ENCODE peak calls at places on chromosomes 5 and 9, in seven cellular contexts. One of them, this sample, is unnamed.

GRCh38 chr5:9927521-9927997 is 297.4 kb upstream of the TAS2R1 start:
- DNase-seq in fibroblast of pulmonary artery: peak
- DNase-seq in mammary epithelial cell: peak
- DNase-seq in brain microvascular endothelial cell: no peak
- DNase-seq in right lobe of liver: no peak
- DNase-seq in fibroblast of lung: peak
- DNase-seq in heart left ventricle: no peak
- DNase-seq in this sample: peak

GRCh38 chr5:134103998-134104612 is 10.4 kb upstream of the TCF7 start:
- DNase-seq in right lobe of liver: no peak
- DNase-seq in fibroblast of pulmonary artery: no peak
- DNase-seq in mammary epithelial cell: no peak
- DNase-seq in brain microvascular endothelial cell: no peak
- DNase-seq in fibroblast of lung: no peak
- DNase-seq in heart left ventricle: no peak
- DNase-seq in this sample: no peak

GRCh38 chr5:151471276-151471675 is 23.9 kb downstream of the SLC36A1 start:
- DNase-seq in right lobe of liver: no peak
- DNase-seq in brain microvascular endothelial cell: no peak
- DNase-seq in heart left ventricle: no peak
- DNase-seq in fibroblast of lung: no peak
- DNase-seq in fibroblast of pulmonary artery: no peak
- DNase-seq in mammary epithelial cell: no peak
- DNase-seq in this sample: no peak

GRCh38 chr9:127384901-127385300 is 12.1 kb upstream of the SLC2A8 start:
- DNase-seq in fibroblast of pulmonary artery: no peak
- DNase-seq in mammary epithelial cell: no peak
- DNase-seq in right lobe of liver: no peak
- DNase-seq in brain microvascular endothelial cell: no peak
- DNase-seq in fibroblast of lung: no peak
- DNase-seq in heart left ventricle: peak
- DNase-seq in this sample: no peak

GRCh38 chr9:125966959-125967711 is 220.0 kb downstream of the PBX3 start:
- DNase-seq in heart left ventricle: no peak
- DNase-seq in fibroblast of lung: peak
- DNase-seq in mammary epithelial cell: no peak
- DNase-seq in right lobe of liver: no peak
- DNase-seq in brain microvascular endothelial cell: no peak
- DNase-seq in fibroblast of pulmonary artery: no peak
- DNase-seq in this sample: no peak

GRCh38 chr9:109117856-109118801 is 1.6 kb downstream of the TMEM245 start:
- DNase-seq in mammary epithelial cell: peak
- DNase-seq in fibroblast of pulmonary artery: peak
- DNase-seq in brain microvascular endothelial cell: peak
- DNase-seq in heart left ventricle: no peak
- DNase-seq in fibroblast of lung: peak
- DNase-seq in right lobe of liver: peak
- DNase-seq in this sample: peak

GRCh38 chr5:31361234-31361633 is 167.7 kb downstream of the CDH6 start:
- DNase-seq in heart left ventricle: no peak
- DNase-seq in right lobe of liver: no peak
- DNase-seq in fibroblast of lung: peak
- DNase-seq in brain microvascular endothelial cell: peak
- DNase-seq in fibroblast of pulmonary artery: peak
- DNase-seq in mammary epithelial cell: peak
- DNase-seq in this sample: peak

GRCh38 chr5:125870271-125870670 is 552.9 kb upstream of the GRAMD2B start:
- DNase-seq in mammary epithelial cell: no peak
- DNase-seq in fibroblast of pulmonary artery: no peak
- DNase-seq in right lobe of liver: no peak
- DNase-seq in brain microvascular endothelial cell: no peak
- DNase-seq in heart left ventricle: no peak
- DNase-seq in fibroblast of lung: peak
- DNase-seq in this sample: no peak

GRCh38 chr5:149745-150450 is 41.4 kb upstream of the LRRC14B start:
- DNase-seq in right lobe of liver: no peak
- DNase-seq in fibroblast of pulmonary artery: peak
- DNase-seq in heart left ventricle: no peak
- DNase-seq in mammary epithelial cell: no peak
- DNase-seq in fibroblast of lung: peak
- DNase-seq in brain microvascular endothelial cell: no peak
- DNase-seq in this sample: peak

GRCh38 chr5:176630681-176631222 is 277 bp downstream of the EIF4E1B start:
- DNase-seq in heart left ventricle: no peak
- DNase-seq in brain microvascular endothelial cell: no peak
- DNase-seq in mammary epithelial cell: no peak
- DNase-seq in fibroblast of lung: no peak
- DNase-seq in fibroblast of pulmonary artery: no peak
- DNase-seq in right lobe of liver: no peak
- DNase-seq in this sample: no peak

GRCh38 chr9:35193762-35194161 is 32.0 kb downstream of the UNC13B start:
- DNase-seq in right lobe of liver: no peak
- DNase-seq in fibroblast of lung: peak
- DNase-seq in heart left ventricle: no peak
- DNase-seq in fibroblast of pulmonary artery: peak
- DNase-seq in mammary epithelial cell: no peak
- DNase-seq in brain microvascular endothelial cell: no peak
- DNase-seq in this sample: no peak

GRCh38 chr5:97281257-97281656 is 98.2 kb upstream of the RIOK2 start:
- DNase-seq in right lobe of liver: no peak
- DNase-seq in mammary epithelial cell: no peak
- DNase-seq in heart left ventricle: no peak
- DNase-seq in fibroblast of pulmonary artery: no peak
- DNase-seq in fibroblast of lung: no peak
- DNase-seq in brain microvascular endothelial cell: no peak
- DNase-seq in this sample: no peak

GRCh38 chr5:145531038-145531734 is 304.0 kb downstream of the PRELID2 start:
- DNase-seq in fibroblast of lung: peak
- DNase-seq in fibroblast of pulmonary artery: peak
- DNase-seq in heart left ventricle: no peak
- DNase-seq in right lobe of liver: no peak
- DNase-seq in mammary epithelial cell: peak
- DNase-seq in brain microvascular endothelial cell: peak
- DNase-seq in this sample: peak

GRCh38 chr5:79202076-79202475 is 33.9 kb upstream of the JMY start:
- DNase-seq in right lobe of liver: no peak
- DNase-seq in brain microvascular endothelial cell: peak
- DNase-seq in mammary epithelial cell: peak
- DNase-seq in heart left ventricle: no peak
- DNase-seq in fibroblast of pulmonary artery: peak
- DNase-seq in fibroblast of lung: no peak
- DNase-seq in this sample: peak

GRCh38 chr5:72465601-72466563 is 41.3 kb downstream of the ZNF366 start:
- DNase-seq in fibroblast of lung: peak
- DNase-seq in brain microvascular endothelial cell: peak
- DNase-seq in fibroblast of pulmonary artery: no peak
- DNase-seq in right lobe of liver: no peak
- DNase-seq in heart left ventricle: no peak
- DNase-seq in mammary epithelial cell: peak
- DNase-seq in this sample: peak

GRCh38 chr9:91302831-91303230 is 58.9 kb downstream of the AUH start:
- DNase-seq in brain microvascular endothelial cell: peak
- DNase-seq in heart left ventricle: no peak
- DNase-seq in right lobe of liver: no peak
- DNase-seq in fibroblast of pulmonary artery: peak
- DNase-seq in mammary epithelial cell: peak
- DNase-seq in fibroblast of lung: peak
- DNase-seq in this sample: peak

GRCh38 chr9:81183763-81184162 is 505.6 kb downstream of the TLE1 start:
- DNase-seq in right lobe of liver: no peak
- DNase-seq in brain microvascular endothelial cell: peak
- DNase-seq in mammary epithelial cell: no peak
- DNase-seq in fibroblast of pulmonary artery: peak
- DNase-seq in heart left ventricle: no peak
- DNase-seq in fibroblast of lung: peak
- DNase-seq in this sample: no peak

GRCh38 chr5:54455413-54456157 is at the start of gene HSPB3:
- DNase-seq in heart left ventricle: no peak
- DNase-seq in fibroblast of pulmonary artery: peak
- DNase-seq in fibroblast of lung: peak
- DNase-seq in brain microvascular endothelial cell: no peak
- DNase-seq in right lobe of liver: no peak
- DNase-seq in mammary epithelial cell: no peak
- DNase-seq in this sample: peak

GRCh38 chr5:33336911-33337620 is 103.7 kb upstream of the TARS1 start:
- DNase-seq in right lobe of liver: no peak
- DNase-seq in heart left ventricle: no peak
- DNase-seq in brain microvascular endothelial cell: no peak
- DNase-seq in fibroblast of pulmonary artery: peak
- DNase-seq in mammary epithelial cell: peak
- DNase-seq in fibroblast of lung: peak
- DNase-seq in this sample: peak

GRCh38 chr9:116933251-116933650 is 246.1 kb downstream of the TRIM32 start:
- DNase-seq in heart left ventricle: no peak
- DNase-seq in brain microvascular endothelial cell: no peak
- DNase-seq in right lobe of liver: no peak
- DNase-seq in mammary epithelial cell: peak
- DNase-seq in fibroblast of pulmonary artery: no peak
- DNase-seq in fibroblast of lung: no peak
- DNase-seq in this sample: peak

GRCh38 chr5:75055727-75056144 is 3.4 kb upstream of the GCNT4 start:
- DNase-seq in fibroblast of lung: no peak
- DNase-seq in brain microvascular endothelial cell: peak
- DNase-seq in fibroblast of pulmonary artery: peak
- DNase-seq in heart left ventricle: no peak
- DNase-seq in mammary epithelial cell: no peak
- DNase-seq in right lobe of liver: no peak
- DNase-seq in this sample: no peak

DNA sequence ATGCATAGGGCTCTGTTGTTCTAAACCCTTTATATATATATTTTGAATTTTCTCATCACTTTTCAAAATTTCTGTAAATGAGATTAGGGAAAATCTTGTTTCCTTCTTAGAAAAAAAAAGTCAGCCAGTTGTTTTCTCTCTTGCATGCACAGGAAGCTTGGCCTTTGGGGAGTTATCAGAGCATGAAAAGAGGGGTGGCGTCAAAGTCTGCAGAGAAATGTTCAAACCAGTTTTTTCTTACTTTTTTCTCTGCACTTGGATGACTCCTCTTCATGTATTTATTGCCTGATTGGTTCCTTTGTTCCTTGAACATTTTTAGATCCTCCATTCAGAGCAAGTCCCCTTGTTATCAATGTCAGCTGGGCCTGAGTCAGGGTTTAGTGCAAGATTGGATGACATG is 392.5 kb upstream of the BRINP1 start:
- DNase-seq in mammary epithelial cell: no peak
- DNase-seq in fibroblast of lung: no peak
- DNase-seq in brain microvascular endothelial cell: no peak
- DNase-seq in fibroblast of pulmonary artery: no peak
- DNase-seq in heart left ventricle: no peak
- DNase-seq in right lobe of liver: no peak
- DNase-seq in this sample: no peak
- TF ChIP-seq CTCF in mammary epithelial cell: no peak
- TF ChIP-seq CTCF in fibroblast of lung: no peak
- TF ChIP-seq CTCF in brain microvascular endothelial cell: no peak
- TF ChIP-seq CTCF in fibroblast of pulmonary artery: no peak
- TF ChIP-seq CTCF in heart left ventricle: no peak
- TF ChIP-seq CTCF in right lobe of liver: no peak
- TF ChIP-seq CTCF in this sample: no peak

GRCh38 chr9:87499455-87500015 is 1.9 kb downstream of the DAPK1 start:
- DNase-seq in fibroblast of lung: no peak
- DNase-seq in brain microvascular endothelial cell: no peak
- DNase-seq in right lobe of liver: no peak
- DNase-seq in heart left ventricle: no peak
- DNase-seq in mammary epithelial cell: no peak
- DNase-seq in fibroblast of pulmonary artery: no peak
- DNase-seq in this sample: no peak
- H3K4me3 ChIP-seq in fibroblast of lung: peak
- H3K4me3 ChIP-seq in brain microvascular endothelial cell: no peak
- H3K4me3 ChIP-seq in right lobe of liver: peak
- H3K4me3 ChIP-seq in heart left ventricle: no peak
- H3K4me3 ChIP-seq in mammary epithelial cell: no peak
- H3K4me3 ChIP-seq in fibroblast of pulmonary artery: peak
- H3K4me3 ChIP-seq in this sample: no peak

GRCh38 chr5:159441441-159441840 is 111.2 kb upstream of the IL12B start:
- DNase-seq in fibroblast of pulmonary artery: no peak
- DNase-seq in mammary epithelial cell: no peak
- DNase-seq in heart left ventricle: no peak
- DNase-seq in right lobe of liver: no peak
- DNase-seq in fibroblast of lung: no peak
- DNase-seq in brain microvascular endothelial cell: no peak
- DNase-seq in this sample: peak

GRCh38 chr5:159440948-159441347 is 110.7 kb upstream of the IL12B start:
- DNase-seq in brain microvascular endothelial cell: no peak
- DNase-seq in fibroblast of pulmonary artery: no peak
- DNase-seq in heart left ventricle: no peak
- DNase-seq in mammary epithelial cell: no peak
- DNase-seq in fibroblast of lung: no peak
- DNase-seq in right lobe of liver: no peak
- DNase-seq in this sample: no peak

GRCh38 chr5:159439002-159439401 is 108.7 kb upstream of the IL12B start:
- DNase-seq in mammary epithelial cell: no peak
- DNase-seq in fibroblast of pulmonary artery: no peak
- DNase-seq in heart left ventricle: no peak
- DNase-seq in fibroblast of lung: no peak
- DNase-seq in right lobe of liver: no peak
- DNase-seq in brain microvascular endothelial cell: no peak
- DNase-seq in this sample: no peak

GRCh38 chr5:159442210-159442850 is 112.0 kb upstream of the IL12B start:
- DNase-seq in right lobe of liver: no peak
- DNase-seq in mammary epithelial cell: no peak
- DNase-seq in brain microvascular endothelial cell: no peak
- DNase-seq in fibroblast of pulmonary artery: peak
- DNase-seq in fibroblast of lung: peak
- DNase-seq in heart left ventricle: no peak
- DNase-seq in this sample: no peak

DNA sequence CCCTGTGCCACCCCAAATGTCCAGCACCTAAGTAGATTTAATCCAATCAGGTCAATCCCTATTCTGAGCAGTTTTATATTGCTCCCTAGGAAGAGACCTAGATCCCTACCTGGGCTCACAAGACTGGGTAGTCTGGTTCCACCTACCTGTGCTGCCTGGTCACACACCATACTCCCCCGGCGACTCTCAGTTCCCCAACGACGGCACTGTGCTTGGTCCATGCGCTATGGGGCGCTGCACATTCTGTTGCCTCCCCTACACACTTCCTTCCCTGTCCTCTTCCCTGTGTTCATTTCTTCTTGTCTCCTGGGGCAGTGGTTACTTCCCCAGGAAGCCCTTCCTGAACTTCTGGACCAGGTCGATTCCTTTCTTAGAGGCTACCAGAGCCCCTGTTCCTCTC is 109.9 kb upstream of the IL12B start:
- DNase-seq in fibroblast of lung: no peak
- DNase-seq in fibroblast of pulmonary artery: no peak
- DNase-seq in brain microvascular endothelial cell: no peak
- DNase-seq in mammary epithelial cell: no peak
- DNase-seq in heart left ventricle: no peak
- DNase-seq in right lobe of liver: no peak
- DNase-seq in this sample: no peak
- TF ChIP-seq CTCF in fibroblast of lung: no peak
- TF ChIP-seq CTCF in fibroblast of pulmonary artery: no peak
- TF ChIP-seq CTCF in brain microvascular endothelial cell: no peak
- TF ChIP-seq CTCF in mammary epithelial cell: peak
- TF ChIP-seq CTCF in heart left ventricle: no peak
- TF ChIP-seq CTCF in right lobe of liver: no peak
- TF ChIP-seq CTCF in this sample: no peak

DNA sequence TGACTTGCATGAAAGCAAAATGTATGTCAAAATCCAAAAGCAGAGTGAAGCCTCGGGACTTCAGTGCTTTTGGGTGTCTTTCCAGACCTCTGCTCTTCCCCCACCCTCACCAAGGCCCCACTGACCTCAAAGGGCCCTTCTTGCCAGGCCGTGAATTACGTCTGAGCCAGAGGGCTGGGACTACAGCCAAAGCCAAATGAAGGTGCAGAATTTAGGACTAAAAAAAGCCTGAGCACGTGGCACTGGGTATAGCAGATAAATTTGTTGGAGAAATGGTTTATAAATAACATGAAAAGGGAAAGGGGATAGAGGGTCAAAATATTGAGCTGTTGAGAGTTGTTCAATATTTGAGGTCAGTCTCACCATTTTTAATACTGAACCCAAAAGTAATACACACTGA is 163.4 kb downstream of the GHR start:
- DNase-seq in fibroblast of lung: peak
- DNase-seq in brain microvascular endothelial cell: no peak
- DNase-seq in fibroblast of pulmonary artery: peak
- DNase-seq in right lobe of liver: peak
- DNase-seq in mammary epithelial cell: no peak
- DNase-seq in heart left ventricle: peak
- DNase-seq in this sample: no peak
- H3K4me3 ChIP-seq in fibroblast of lung: no peak
- H3K4me3 ChIP-seq in brain microvascular endothelial cell: no peak
- H3K4me3 ChIP-seq in fibroblast of pulmonary artery: no peak
- H3K4me3 ChIP-seq in right lobe of liver: no peak
- H3K4me3 ChIP-seq in mammary epithelial cell: no peak
- H3K4me3 ChIP-seq in heart left ventricle: no peak
- H3K4me3 ChIP-seq in this sample: no peak